ENCODE peak calls at places on chromosomes 3 and 15, in seven cellular contexts. Z, R, W, X, J, I and T are unnamed samples. For H3K36me3, the result is how much of the 10 kb centered on the place peaks cover.

GRCh38 chr15:78127882-78128281 is 3.4 kb downstream of the CIB2 start:
- DNase-seq in Z (no peak), R (no peak), W (no peak), X (no peak), J (no peak), I (peak), T (no peak)

GRCh38 chr3:10286596-10287295 is 6.0 kb downstream of the GHRL start:
- DNase-seq in Z (peak), R (peak), W (no peak), X (no peak), J (no peak), I (peak), T (peak)

GRCh38 chr3:12898980-12899755 is 57.8 kb upstream of the RPL32 start:
- DNase-seq in Z (no peak), R (no peak), W (no peak), X (no peak), J (no peak), I (no peak), T (no peak)

GRCh38 chr15:68749365-68750141 is 71.1 kb downstream of the ANP32A start:
- DNase-seq in Z (no peak), R (no peak), W (no peak), X (no peak), J (no peak), I (no peak), T (no peak)

GRCh38 chr3:153350420-153350819 is 188.4 kb downstream of the RAP2B start:
- DNase-seq in Z (no peak), R (no peak), W (no peak), X (no peak), J (no peak), I (no peak), T (no peak)

GRCh38 chr3:139780603-139781002 is 102.8 kb upstream of the NMNAT3 start:
- DNase-seq in Z (no peak), R (no peak), W (no peak), X (no peak), J (no peak), I (no peak), T (no peak)

GRCh38 chr15:61199681-61200080 is 29.4 kb downstream of the RORA start:
- DNase-seq in Z (no peak), R (no peak), W (no peak), X (no peak), J (no peak), I (peak), T (no peak)

GRCh38 chr3:72756900-72757299 is 91.3 kb downstream of the SHQ1 start:
- DNase-seq in Z (peak), R (no peak), W (no peak), X (no peak), J (no peak), I (no peak), T (no peak)

GRCh38 chr3:10344147-10344943 is 23.4 kb upstream of the SEC13 start:
- DNase-seq in Z (peak), R (peak), W (no peak), X (no peak), J (peak), I (peak), T (no peak)

GRCh38 chr15:88572030-88572333 is 25.5 kb upstream of the DET1 start:
- DNase-seq in Z (no peak), R (no peak), W (no peak), X (no peak), J (no peak), I (no peak), T (no peak)

GRCh38 chr15:29621626-29622025 is 200.6 kb downstream of the TJP1 start:
- DNase-seq in Z (no peak), R (no peak), W (no peak), X (no peak), J (no peak), I (no peak), T (no peak)

GRCh38 chr15:29623240-29623639 is 199.0 kb downstream of the TJP1 start:
- DNase-seq in Z (no peak), R (no peak), W (no peak), X (no peak), J (no peak), I (no peak), T (no peak)

GRCh38 chr15:29618586-29618985 is 203.7 kb downstream of the TJP1 start:
- DNase-seq in Z (no peak), R (no peak), W (no peak), X (no peak), J (no peak), I (no peak), T (no peak)

GRCh38 chr15:29622637-29623036 is 199.6 kb downstream of the TJP1 start:
- DNase-seq in Z (no peak), R (no peak), W (no peak), X (no peak), J (no peak), I (no peak), T (no peak)
- TF ChIP-seq POLR2A in Z (no peak), R (no peak), W (no peak), X (no peak), J (no peak), I (no peak), T (no peak)

DNA sequence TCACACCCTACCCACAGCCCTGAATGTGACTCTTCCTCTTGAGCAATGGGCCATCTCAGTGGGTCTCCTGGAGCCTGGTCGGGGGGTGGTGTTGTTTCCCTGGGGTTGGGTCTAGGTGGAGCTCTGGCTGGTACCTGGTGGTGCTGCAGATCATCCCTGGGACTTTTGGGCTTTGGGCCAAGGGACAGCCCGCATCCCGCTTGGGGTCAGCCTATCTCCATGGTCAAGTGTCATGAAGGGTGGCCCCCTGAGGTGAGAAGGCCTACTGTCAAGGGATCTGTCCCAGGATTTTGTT is 202.0 kb downstream of the UBE3A start:
- DNase-seq in Z (no peak), R (no peak), W (no peak), X (no peak), J (no peak), I (no peak), T (no peak)
- H3K36me3 ChIP-seq in Z (under half), R (under half), W (under half), X (under half), J (under half), I (under half), T (under half)

GRCh38 chr3:196082471-196082971 is 631 bp upstream of the TFRC start:
- DNase-seq in Z (no peak), R (no peak), W (no peak), X (no peak), J (no peak), I (no peak), T (no peak)

GRCh38 chr3:196085534-196085933 is 3.6 kb upstream of the TFRC start:
- DNase-seq in Z (no peak), R (no peak), W (no peak), X (no peak), J (no peak), I (no peak), T (no peak)

GRCh38 chr3:196080517-196080841 is 1.4 kb downstream of the TFRC start:
- DNase-seq in Z (no peak), R (no peak), W (no peak), X (no peak), J (peak), I (no peak), T (no peak)

GRCh38 chr3:196080997-196081833 is 675 bp downstream of the TFRC start:
- DNase-seq in Z (peak), R (peak), W (no peak), X (peak), J (peak), I (peak), T (peak)

DNA sequence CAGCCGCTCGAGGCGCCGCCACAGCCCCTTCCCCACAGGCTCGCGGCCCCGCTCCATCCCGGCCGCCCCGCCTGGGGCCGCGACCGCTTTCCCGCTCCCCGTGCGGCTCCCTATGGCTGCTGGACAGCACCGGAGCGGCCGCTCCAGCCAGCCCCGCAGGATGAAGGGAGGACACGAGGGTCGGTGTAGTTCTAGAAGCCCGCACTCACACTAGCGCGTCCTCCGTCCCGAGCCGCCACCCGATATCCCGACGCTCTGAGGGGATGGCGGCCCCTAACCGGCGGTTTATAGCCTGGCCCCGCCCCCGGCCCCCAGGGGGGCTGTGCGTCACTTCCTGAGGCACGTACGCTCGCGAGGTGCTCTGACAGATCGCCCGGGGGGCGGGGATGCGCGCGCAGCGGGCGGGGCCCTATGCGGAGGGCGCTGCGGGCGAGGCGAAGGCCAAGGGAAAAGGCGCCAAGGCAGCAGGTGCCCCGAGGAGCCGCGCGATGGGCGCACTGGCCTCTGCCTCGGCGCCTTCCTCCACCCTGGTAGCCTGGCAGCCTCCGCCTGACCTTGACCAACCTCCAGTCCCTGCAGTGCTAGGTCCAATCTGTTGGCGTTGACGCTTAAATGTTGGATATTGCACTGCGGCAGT is at the start of gene TFRC:
- DNase-seq in Z (peak), R (peak), W (peak), X (peak), J (peak), I (peak), T (peak)
- TF ChIP-seq POLR2A in Z (peak), R (peak), W (peak), X (peak), J (peak), I (peak), T (peak)

GRCh38 chr3:47123857-47124256 is 40.1 kb downstream of the SETD2 start:
- DNase-seq in Z (no peak), R (no peak), W (no peak), X (no peak), J (no peak), I (no peak), T (no peak)

GRCh38 chr3:47120138-47120537 is 43.8 kb downstream of the SETD2 start:
- DNase-seq in Z (no peak), R (no peak), W (no peak), X (no peak), J (no peak), I (no peak), T (no peak)

GRCh38 chr3:47112997-47113396 is 50.9 kb downstream of the SETD2 start:
- DNase-seq in Z (no peak), R (no peak), W (no peak), X (no peak), J (no peak), I (no peak), T (no peak)

GRCh38 chr3:47113669-47114365 is 50.1 kb downstream of the SETD2 start:
- DNase-seq in Z (no peak), R (no peak), W (no peak), X (no peak), J (no peak), I (no peak), T (no peak)

GRCh38 chr3:47117803-47118364 is 46.0 kb downstream of the SETD2 start:
- DNase-seq in Z (peak), R (no peak), W (no peak), X (no peak), J (no peak), I (no peak), T (no peak)
- H3K36me3 ChIP-seq in Z (under half), R (under half), W (under half), X (under half), J (under half), I (under half), T (half or more)

GRCh38 chr15:99514306-99514705 is 51.5 kb upstream of the MEF2A start:
- DNase-seq in Z (no peak), R (no peak), W (no peak), X (no peak), J (no peak), I (no peak), T (no peak)

GRCh38 chr15:99509686-99510461 is 55.9 kb upstream of the MEF2A start:
- DNase-seq in Z (peak), R (no peak), W (no peak), X (peak), J (no peak), I (no peak), T (no peak)

GRCh38 chr15:99511529-99511864 is 54.3 kb upstream of the MEF2A start:
- DNase-seq in Z (peak), R (no peak), W (no peak), X (no peak), J (no peak), I (no peak), T (no peak)

GRCh38 chr15:99508807-99509311 is 56.9 kb upstream of the MEF2A start:
- DNase-seq in Z (no peak), R (no peak), W (no peak), X (no peak), J (no peak), I (no peak), T (no peak)

GRCh38 chr15:99511865-99512632 is 53.7 kb upstream of the MEF2A start:
- DNase-seq in Z (no peak), R (peak), W (no peak), X (peak), J (no peak), I (no peak), T (no peak)
- TF ChIP-seq POLR2A in Z (no peak), R (no peak), W (no peak), X (peak), J (no peak), I (no peak), T (no peak)

DNA sequence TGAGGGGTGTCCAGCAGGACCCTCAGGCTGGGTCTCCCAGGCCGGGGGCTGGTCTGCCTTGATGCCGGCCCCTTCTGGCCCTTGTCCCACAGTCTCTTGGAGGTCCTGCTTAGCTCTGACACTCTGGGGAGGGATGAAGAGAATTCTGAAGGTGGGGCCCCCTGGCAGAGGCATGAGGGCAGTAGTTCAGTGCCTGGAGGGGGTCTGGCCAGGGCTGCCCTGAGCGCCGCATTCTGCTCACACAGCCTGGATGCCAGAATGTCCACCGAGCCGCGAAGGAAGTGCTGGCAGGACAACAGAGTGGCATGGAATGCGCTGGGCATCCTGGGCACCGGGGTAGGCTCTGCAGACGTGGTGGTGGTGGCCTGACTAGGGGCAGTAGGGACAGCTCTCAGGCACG is 55.5 kb downstream of the SMAD6 start:
- DNase-seq in Z (no peak), R (no peak), W (no peak), X (no peak), J (no peak), I (no peak), T (no peak)
- H3K36me3 ChIP-seq in Z (under half), R (under half), W (under half), X (under half), J (under half), I (under half), T (under half)

DNA sequence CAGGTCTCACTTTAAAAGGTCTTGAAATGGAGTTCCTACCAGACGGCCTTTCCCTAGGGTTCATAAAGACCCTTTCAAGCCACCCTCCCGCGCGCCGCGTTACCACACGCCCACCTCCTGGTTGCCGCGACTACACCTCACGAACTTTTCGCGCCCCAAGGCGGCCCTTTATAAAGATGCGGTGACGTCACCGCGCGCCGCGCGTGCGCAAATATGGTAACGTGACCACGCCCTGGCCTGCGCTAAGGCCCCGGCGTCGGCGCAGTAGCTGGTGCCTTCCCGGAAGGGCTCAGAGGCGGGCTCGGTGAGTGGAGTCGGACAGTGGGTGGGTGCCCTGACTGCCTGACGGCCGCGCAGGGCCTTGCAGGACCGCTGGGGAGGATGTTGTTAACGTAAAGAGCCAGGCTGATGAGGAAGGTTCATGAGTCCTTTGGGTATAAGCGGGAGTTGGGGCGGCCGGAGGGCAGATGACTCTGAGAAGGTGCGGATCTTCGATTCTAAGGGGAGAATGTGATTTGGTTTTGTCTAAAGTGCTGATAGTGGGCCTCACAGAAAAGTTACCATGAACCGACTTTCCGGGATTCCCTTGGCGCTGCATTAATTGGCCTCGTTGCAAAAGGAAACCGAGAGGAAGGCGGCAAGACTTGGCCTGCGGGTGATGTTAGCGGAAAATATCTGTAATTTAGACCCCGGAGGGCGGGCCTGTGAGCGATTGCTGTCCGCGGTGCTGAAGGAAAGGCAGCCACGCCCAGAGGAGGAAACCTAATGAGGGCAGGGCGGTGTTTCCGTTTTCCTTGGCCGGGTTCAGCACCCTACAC is 54.4 kb downstream of the FEZF2 start:
- DNase-seq in Z (peak), R (peak), W (peak), X (peak), J (peak), I (peak), T (peak)
- TF ChIP-seq POLR2A in Z (no peak), R (no peak), W (no peak), X (no peak), J (no peak), I (no peak), T (no peak)

GRCh38 chr3:123564056-123564455 is 20.8 kb downstream of the HACD2 start:
- DNase-seq in Z (no peak), R (no peak), W (no peak), X (no peak), J (no peak), I (no peak), T (no peak)

GRCh38 chr3:123571264-123571972 is 13.4 kb downstream of the HACD2 start:
- DNase-seq in Z (no peak), R (no peak), W (no peak), X (no peak), J (no peak), I (no peak), T (no peak)

GRCh38 chr3:123568875-123569274 is 16.0 kb downstream of the HACD2 start:
- DNase-seq in Z (no peak), R (no peak), W (no peak), X (no peak), J (no peak), I (no peak), T (no peak)

GRCh38 chr3:123571973-123572365 is 12.9 kb downstream of the HACD2 start:
- DNase-seq in Z (no peak), R (no peak), W (no peak), X (no peak), J (no peak), I (no peak), T (no peak)

DNA sequence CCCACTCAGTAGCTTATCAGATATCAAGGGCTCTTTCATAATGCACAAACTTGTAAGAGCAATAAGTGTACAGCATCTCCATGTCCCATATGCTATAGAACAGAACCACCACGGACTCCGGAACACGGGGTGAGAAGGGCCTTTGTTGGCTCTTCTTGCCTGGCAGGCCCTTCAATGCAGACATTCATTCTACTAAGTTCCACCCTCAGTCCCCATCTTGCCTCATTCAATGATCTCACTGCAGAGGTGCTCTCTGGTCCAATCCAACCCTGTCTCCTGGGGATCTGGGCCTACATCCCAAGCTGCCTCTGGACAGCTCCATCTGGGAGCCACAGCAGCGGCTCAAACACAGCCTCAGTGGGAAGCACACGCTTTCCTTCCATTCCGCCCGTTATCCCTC is 16.8 kb downstream of the HACD2 start:
- DNase-seq in Z (no peak), R (no peak), W (no peak), X (no peak), J (no peak), I (no peak), T (no peak)
- H3K36me3 ChIP-seq in Z (under half), R (under half), W (under half), X (under half), J (under half), I (under half), T (under half)